ENCODE peak calls at places on chromosome 10, in six cellular contexts. M is heart left ventricle, I is left lung, D is AG04450, R is neuronal stem cell, P is Karpas-422. X is an unnamed sample.

GRCh38 chr10:130463104-130463875 is 327.1 kb downstream of the GLRX3 start:
- DNase-seq in P (no peak), I (no peak), D (no peak), M (no peak), R (no peak), X (no peak)

GRCh38 chr10:80504158-80504811 is 33.4 kb upstream of the SH2D4B start:
- DNase-seq in D (no peak), P (no peak), R (peak), M (no peak), I (peak), X (no peak)

GRCh38 chr10:128898916-128899195 is 568.2 kb upstream of the MGMT start:
- DNase-seq in M (no peak), P (no peak), D (no peak), R (no peak), I (no peak), X (no peak)

GRCh38 chr10:71434760-71435394 is 38.2 kb downstream of the CDH23 start:
- DNase-seq in M (no peak), R (no peak), D (no peak), P (no peak), I (no peak), X (no peak)

GRCh38 chr10:49817845-49818244 is 55.7 kb upstream of the OGDHL start:
- DNase-seq in M (no peak), I (no peak), D (no peak), R (no peak), P (no peak), X (no peak)

GRCh38 chr10:94496646-94497045 is 48.9 kb upstream of the HELLS start:
- DNase-seq in I (no peak), D (no peak), R (no peak), P (no peak), M (no peak), X (no peak)

GRCh38 chr10:126216221-126216701 is 172.0 kb downstream of the ADAM12 start:
- DNase-seq in D (no peak), R (no peak), P (no peak), M (no peak), I (no peak), X (no peak)

GRCh38 chr10:23399701-23400144 is 39.2 kb upstream of the OTUD1 start:
- DNase-seq in D (peak), M (peak), R (no peak), I (peak), P (no peak), X (no peak)

GRCh38 chr10:71429929-71430328 is 33.2 kb downstream of the CDH23 start:
- DNase-seq in M (no peak), I (no peak), P (peak), R (no peak), D (no peak), X (no peak)

GRCh38 chr10:90417056-90417455 is 440.8 kb downstream of the HTR7 start:
- DNase-seq in M (no peak), R (no peak), P (no peak), I (no peak), D (peak), X (no peak)

GRCh38 chr10:114772496-114773196 is 48.9 kb upstream of the FHIP2A start:
- DNase-seq in M (no peak), R (no peak), I (no peak), P (no peak), D (no peak), X (no peak)

GRCh38 chr10:120641695-120642094 is 184.7 kb downstream of the PLPP4 start:
- DNase-seq in P (no peak), D (no peak), I (no peak), R (no peak), M (no peak), X (no peak)

GRCh38 chr10:96448021-96448457 is 65.7 kb downstream of the TLL2 start:
- DNase-seq in I (no peak), M (peak), P (no peak), R (no peak), D (no peak), X (no peak)

DNA sequence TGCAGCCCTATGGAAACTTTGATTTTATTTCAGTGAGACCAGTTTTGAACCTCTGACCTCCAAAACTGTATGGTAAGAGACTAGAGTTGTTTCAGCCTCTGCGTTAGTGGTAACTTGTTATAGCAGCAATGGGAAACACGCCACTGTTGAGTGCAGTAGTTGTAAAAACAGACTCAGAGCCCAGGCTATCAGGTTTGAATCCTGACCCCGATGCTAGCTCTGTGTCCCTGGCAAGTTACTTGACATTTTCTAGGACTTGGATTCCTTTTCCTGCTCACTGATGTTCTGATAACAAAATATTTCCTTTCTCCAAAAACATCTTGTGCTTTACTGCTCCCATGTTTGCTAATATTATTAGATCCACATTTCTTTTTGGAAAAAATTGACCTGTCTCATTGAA is 131.0 kb downstream of the PLXDC2 start:
- DNase-seq in M (no peak), P (no peak), I (no peak), R (no peak), D (no peak), X (no peak)
- H3K27ac ChIP-seq in M (peak), P (no peak), I (no peak), R (no peak), D (no peak), X (no peak)

DNA sequence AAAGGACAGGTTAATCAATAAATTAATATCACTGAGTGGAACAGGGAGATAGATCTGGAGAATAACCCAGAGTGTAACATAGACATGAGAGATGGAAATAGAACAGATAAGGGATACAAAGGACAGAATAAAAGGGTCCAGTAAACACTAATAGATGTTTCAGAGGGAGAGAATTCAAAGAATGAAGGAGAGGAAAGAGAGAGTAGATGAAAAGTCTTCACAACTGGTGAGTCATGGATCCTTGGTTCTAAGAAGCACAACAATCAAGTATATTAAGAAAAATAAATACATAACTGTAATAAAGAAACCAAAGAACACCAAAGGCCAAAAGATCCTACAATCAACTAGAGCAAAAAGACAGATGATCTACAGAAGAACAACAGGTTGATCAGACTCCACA is 66.3 kb downstream of the BEND7 start:
- DNase-seq in M (no peak), P (no peak), R (no peak), D (no peak), I (no peak), X (no peak)
- H3K27ac ChIP-seq in M (no peak), P (no peak), R (no peak), D (no peak), I (no peak), X (no peak)

GRCh38 chr10:125029584-125030242 is 87.8 kb downstream of the ZRANB1 start:
- DNase-seq in R (no peak), P (no peak), D (peak), I (no peak), M (no peak), X (no peak)
- H3K27ac ChIP-seq in R (no peak), P (no peak), D (peak), I (no peak), M (no peak), X (no peak)

DNA sequence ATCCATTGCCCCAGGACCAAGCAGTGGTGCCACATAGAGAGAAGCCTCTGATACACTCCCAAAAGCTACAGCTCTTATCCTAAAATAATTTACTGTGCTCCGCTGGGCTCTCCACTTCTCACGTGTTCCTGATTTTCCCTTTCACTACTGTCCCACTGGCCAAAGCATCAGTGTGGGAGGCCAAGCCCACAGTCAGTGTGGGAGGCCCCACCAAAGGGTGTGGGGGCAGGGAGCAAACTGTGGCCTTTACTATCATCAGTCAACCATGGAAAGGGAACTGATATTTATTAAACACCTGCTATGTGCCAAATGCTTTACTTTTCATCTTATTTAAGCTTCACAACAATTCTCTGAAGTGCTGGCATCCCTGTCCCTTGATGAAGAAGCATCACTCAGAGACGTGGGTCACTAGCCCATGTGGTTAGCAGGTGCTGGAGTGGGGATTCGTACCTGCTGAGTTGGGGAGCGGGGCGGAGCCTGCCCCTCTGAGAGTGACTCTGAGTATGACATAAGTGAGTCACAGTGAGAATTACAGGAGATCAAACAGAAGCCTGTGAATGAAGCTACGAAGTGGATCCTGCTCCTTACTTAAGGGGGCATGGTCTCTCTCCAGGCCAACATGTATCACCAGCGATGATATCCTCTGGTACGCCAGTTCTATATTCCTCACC is 50.4 kb downstream of the PYROXD2 start:
- DNase-seq in R (no peak), D (no peak), M (no peak), I (no peak), P (no peak), X (no peak)
- H3K27ac ChIP-seq in R (no peak), D (no peak), M (no peak), I (no peak), P (no peak), X (no peak)

DNA sequence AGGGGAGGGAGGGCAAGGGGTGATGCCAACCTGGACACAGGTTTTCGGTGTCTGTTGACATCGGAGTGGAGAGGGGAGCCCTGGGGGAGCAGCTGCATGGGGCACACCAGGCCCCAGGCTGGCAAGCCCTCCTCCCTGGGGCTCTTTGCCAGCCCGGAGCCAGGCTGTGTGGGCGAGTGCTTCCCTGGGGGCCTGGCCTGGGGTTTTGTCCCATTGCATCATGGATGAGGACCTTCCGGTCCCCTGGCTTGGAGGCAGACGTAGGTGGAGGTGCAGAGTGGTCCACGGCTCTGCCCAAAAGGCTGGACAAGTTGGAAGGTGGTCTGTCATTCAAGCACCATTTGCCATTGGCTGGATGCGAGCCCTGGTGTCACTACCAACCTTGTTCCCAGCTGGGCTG is 34.8 kb downstream of the ZMIZ1 start:
- DNase-seq in D (no peak), R (no peak), I (no peak), P (no peak), M (no peak), X (no peak)
- H3K27ac ChIP-seq in D (no peak), R (no peak), I (no peak), P (no peak), M (peak), X (peak)

GRCh38 chr10:6202098-6202683 is 541 bp upstream of the PFKFB3 start:
- DNase-seq in R (peak), D (no peak), M (no peak), I (no peak), P (no peak), X (no peak)

GRCh38 chr10:6204341-6205191 is 1.8 kb downstream of the PFKFB3 start:
- DNase-seq in M (peak), D (no peak), I (peak), R (peak), P (peak), X (no peak)

GRCh38 chr10:6204063-6204340 is 1.3 kb downstream of the PFKFB3 start:
- DNase-seq in I (peak), M (no peak), R (peak), P (peak), D (no peak), X (peak)

GRCh38 chr10:6202684-6203330 is at the start of gene PFKFB3:
- DNase-seq in R (peak), M (peak), P (peak), D (peak), I (peak), X (peak)

DNA sequence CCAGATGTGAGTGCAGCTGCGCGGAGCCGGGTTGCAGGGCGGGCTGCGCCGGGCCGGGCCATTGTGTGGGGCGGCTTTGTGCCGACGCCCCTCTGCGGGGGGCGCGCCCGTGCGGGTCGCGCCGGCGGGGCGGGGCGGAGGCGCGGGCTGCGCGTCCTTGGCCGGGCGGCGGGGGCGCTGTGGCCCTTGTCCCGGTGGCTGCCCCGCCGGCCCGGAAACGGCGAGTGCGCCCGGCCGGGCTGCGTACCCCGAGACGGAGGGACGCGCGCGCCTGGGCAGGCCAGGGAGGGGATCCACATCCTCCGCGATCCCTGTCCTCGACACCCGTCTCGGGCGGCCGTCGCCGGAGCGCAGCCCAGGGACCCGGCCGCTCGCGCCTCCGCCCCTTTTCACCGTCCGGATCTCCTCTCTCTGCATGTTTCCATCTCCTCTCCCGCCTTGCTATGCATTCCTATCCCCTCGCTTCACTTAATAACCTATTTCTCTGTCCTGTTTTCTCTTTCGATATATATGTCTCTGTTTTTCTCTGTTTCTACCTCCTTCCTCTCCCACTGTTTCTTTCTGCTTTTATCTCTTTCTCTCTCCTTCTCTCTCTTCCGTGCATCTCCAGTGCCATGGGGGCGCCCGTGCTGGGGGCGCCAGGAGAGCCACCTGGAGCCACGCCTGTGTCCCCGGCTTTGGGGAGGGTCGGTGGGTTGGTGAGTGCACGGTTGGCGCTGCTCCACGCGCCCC is 765 bp downstream of the PFKFB3 start:
- DNase-seq in P (peak), M (peak), I (peak), R (peak), D (no peak), X (no peak)
- H3K27ac ChIP-seq in P (peak), M (peak), I (peak), R (peak), D (peak), X (peak)

DNA sequence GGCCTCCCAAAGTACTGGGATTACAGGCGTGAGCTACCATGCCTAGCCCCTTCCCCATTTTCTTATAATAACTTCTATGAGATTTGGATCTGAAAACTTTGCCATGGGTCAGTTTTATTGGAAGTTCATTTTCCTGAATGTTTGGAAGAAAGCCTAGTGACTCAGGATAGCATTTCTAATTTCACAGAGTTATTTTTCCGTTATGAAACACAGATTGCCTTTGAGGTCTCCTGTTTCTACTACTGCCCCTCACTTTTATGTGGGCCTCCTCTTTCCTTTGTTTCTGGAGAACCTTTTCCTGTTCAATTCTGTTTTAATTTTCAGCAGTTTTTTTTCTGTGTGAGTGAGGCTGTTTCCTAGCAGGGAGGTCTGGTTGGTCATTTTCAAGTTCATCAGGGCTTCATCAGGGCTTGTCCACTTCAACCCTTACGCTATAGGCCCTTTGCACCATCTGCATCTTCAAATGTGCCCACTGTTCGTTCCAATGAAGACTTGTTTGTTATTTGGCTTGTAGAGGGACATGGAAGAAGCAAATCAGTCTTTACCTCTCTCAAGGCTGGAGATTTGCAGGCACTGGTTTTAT is 58.7 kb downstream of the BMPR1A start:
- DNase-seq in R (no peak), I (no peak), D (no peak), P (no peak), M (no peak), X (no peak)
- H3K27ac ChIP-seq in R (no peak), I (no peak), D (peak), P (no peak), M (peak), X (no peak)

GRCh38 chr10:104028823-104029527 is 56.7 kb downstream of the COL17A1 start:
- DNase-seq in M (no peak), D (no peak), I (no peak), P (no peak), R (no peak), X (no peak)
- H3K27ac ChIP-seq in M (peak), D (no peak), I (no peak), P (no peak), R (no peak), X (no peak)

DNA sequence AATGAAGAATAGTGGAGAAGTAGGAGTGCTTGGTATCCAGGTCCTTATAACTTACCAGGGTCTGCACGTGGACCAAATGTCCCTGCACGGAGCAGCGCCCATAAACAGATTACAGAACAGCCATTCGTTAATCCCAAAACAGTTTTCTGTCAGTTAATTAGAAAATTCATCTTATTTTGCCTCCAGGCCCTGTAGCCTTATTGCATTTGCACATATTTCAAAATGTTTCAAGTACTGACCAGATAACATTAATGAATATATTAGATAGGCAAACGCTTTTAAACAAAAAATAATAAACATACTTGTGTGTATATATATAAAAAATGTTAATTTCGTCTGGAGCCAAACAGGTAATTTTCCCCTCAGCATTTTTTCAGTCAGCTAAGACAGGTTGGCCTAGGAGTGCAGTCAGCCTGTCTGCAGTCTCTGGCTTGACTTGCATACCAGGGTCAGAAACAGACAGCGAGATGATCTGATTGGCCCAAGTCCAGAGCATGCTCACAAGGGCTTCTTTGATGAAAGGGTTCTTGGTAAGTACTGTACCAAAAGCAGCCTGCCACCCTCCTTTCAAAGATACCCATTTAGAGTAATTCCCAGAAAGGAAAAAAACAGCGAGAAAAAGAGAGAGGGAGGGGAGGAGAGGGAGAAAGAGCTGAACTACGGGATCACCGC is 194.5 kb upstream of the TCF7L2 start:
- DNase-seq in I (no peak), D (no peak), P (no peak), M (no peak), R (no peak), X (no peak)
- H3K27ac ChIP-seq in I (no peak), D (no peak), P (no peak), M (no peak), R (no peak), X (no peak)

X was measured in DND-41.